ENCODE peak calls at places on chromosomes 3 and 15, in four cellular contexts. H is DMS53; Q is neural progenitor cell; U is CD8-positive, alpha-beta memory T cell. R is an unnamed sample.

GRCh38 chr15:81183403-81183760 is 13.3 kb upstream of the IL16 start:
- DNase-seq in H (no peak), Q (no peak), U (no peak), R (no peak)

GRCh38 chr3:162540421-162540820 is 1043.8 kb downstream of the OTOL1 start:
- DNase-seq in H (no peak), Q (no peak), U (no peak), R (no peak)

GRCh38 chr3:1348547-1348946 is 255.7 kb downstream of the CNTN6 start:
- DNase-seq in H (no peak), Q (no peak), U (no peak), R (no peak)

GRCh38 chr3:71104090-71104489 is 479.4 kb downstream of the FOXP1 start:
- DNase-seq in H (peak; percentile 0), Q (no peak), U (no peak), R (no peak)

GRCh38 chr3:26596325-26596724 is 26.2 kb upstream of the LRRC3B start:
- DNase-seq in H (no peak), Q (no peak), U (no peak), R (no peak)

GRCh38 chr3:69602112-69602511 is 137.2 kb upstream of the MITF start:
- DNase-seq in H (no peak), Q (no peak), U (no peak), R (no peak)

GRCh38 chr15:31870336-31871158 is 159.8 kb upstream of the CHRNA7 start:
- DNase-seq in H (peak; percentile 93), Q (peak; percentile 95), U (peak; percentile 86), R (peak; percentile 88)

GRCh38 chr3:183394150-183394549 is 34.3 kb downstream of the MCF2L2 start:
- DNase-seq in H (no peak), Q (peak; percentile 73), U (no peak), R (no peak)

GRCh38 chr15:65258370-65258769 is 28.3 kb downstream of the PARP16 start:
- DNase-seq in H (no peak), Q (no peak), U (no peak), R (no peak)

GRCh38 chr3:76134166-76134565 is 348.8 kb upstream of the ZNF717 start:
- DNase-seq in H (no peak), Q (no peak), U (no peak), R (no peak)

GRCh38 chr15:61092387-61093157 is 136.5 kb downstream of the RORA start:
- DNase-seq in H (peak; percentile 60), Q (no peak), U (no peak), R (no peak)

GRCh38 chr15:51093865-51094605 is 671 bp downstream of the TNFAIP8L3 start:
- DNase-seq in H (peak; percentile 32), Q (peak; percentile 50), U (no peak), R (no peak)